ENCODE peak calls at places on chromosome 19, in four cellular contexts. H is K562, E is HCT116, R is HepG2. P is an unnamed sample. For H3K4me1, the result is how much of the 10 kb centered on the place peaks cover.

GRCh38 chr19:35975608-35976214 is 19.3 kb upstream of the SDHAF1 start:
- DNase-seq in H (peak), E (no peak), R (no peak), P (no peak)

GRCh38 chr19:15934332-15935078 is at the start of gene CYP4F11:
- DNase-seq in H (no peak), E (peak), R (peak), P (no peak)

GRCh38 chr19:47377801-47378200 is 28.7 kb downstream of the DHX34 start:
- DNase-seq in H (no peak), E (no peak), R (no peak), P (no peak)

GRCh38 chr19:42409477-42409876 is 17.7 kb downstream of the LIPE start:
- DNase-seq in H (no peak), E (no peak), R (no peak), P (no peak)

GRCh38 chr19:6126335-6126974 is 9.0 kb upstream of the ACSBG2 start:
- DNase-seq in H (peak), E (peak), R (peak), P (peak)

GRCh38 chr19:5680437-5681368 is at the start of the genes HSD11B1L and MICOS13:
- DNase-seq in H (peak), E (peak), R (peak), P (peak)

GRCh38 chr19:46076951-46077814 is 36.4 kb upstream of the IGFL4 start:
- DNase-seq in H (peak), E (peak), R (peak), P (no peak)

GRCh38 chr19:50536662-50537305 is 23.1 kb upstream of the ASPDH start:
- DNase-seq in H (no peak), E (no peak), R (no peak), P (no peak)

GRCh38 chr19:898663-899062 is 5.4 kb downstream of the RNU6-9 start:
- DNase-seq in H (peak), E (no peak), R (no peak), P (no peak)

GRCh38 chr19:47658431-47659383 is 49.8 kb downstream of the BICRA start:
- DNase-seq in H (no peak), E (no peak), R (no peak), P (no peak)

GRCh38 chr19:40465781-40466218 is 255 bp upstream of the BLVRB start:
- DNase-seq in H (peak), E (peak), R (peak), P (peak)

GRCh38 chr19:13579388-13580060 is 73.2 kb upstream of the CACNA1A start:
- DNase-seq in H (peak), E (no peak), R (no peak), P (no peak)

GRCh38 chr19:8224394-8225145 is 15.4 kb downstream of the CERS4 start:
- DNase-seq in H (no peak), E (no peak), R (no peak), P (no peak)

GRCh38 chr19:54407780-54408179 is 7.5 kb upstream of the TTYH1 start:
- DNase-seq in H (no peak), E (no peak), R (no peak), P (no peak)

GRCh38 chr19:55545913-55546495 is 661 bp upstream of the SBK3 start:
- DNase-seq in H (no peak), E (no peak), R (peak), P (no peak)

GRCh38 chr19:31555634-31556215 is 206.5 kb upstream of the TSHZ3 start:
- DNase-seq in H (no peak), E (no peak), R (no peak), P (no peak)

DNA sequence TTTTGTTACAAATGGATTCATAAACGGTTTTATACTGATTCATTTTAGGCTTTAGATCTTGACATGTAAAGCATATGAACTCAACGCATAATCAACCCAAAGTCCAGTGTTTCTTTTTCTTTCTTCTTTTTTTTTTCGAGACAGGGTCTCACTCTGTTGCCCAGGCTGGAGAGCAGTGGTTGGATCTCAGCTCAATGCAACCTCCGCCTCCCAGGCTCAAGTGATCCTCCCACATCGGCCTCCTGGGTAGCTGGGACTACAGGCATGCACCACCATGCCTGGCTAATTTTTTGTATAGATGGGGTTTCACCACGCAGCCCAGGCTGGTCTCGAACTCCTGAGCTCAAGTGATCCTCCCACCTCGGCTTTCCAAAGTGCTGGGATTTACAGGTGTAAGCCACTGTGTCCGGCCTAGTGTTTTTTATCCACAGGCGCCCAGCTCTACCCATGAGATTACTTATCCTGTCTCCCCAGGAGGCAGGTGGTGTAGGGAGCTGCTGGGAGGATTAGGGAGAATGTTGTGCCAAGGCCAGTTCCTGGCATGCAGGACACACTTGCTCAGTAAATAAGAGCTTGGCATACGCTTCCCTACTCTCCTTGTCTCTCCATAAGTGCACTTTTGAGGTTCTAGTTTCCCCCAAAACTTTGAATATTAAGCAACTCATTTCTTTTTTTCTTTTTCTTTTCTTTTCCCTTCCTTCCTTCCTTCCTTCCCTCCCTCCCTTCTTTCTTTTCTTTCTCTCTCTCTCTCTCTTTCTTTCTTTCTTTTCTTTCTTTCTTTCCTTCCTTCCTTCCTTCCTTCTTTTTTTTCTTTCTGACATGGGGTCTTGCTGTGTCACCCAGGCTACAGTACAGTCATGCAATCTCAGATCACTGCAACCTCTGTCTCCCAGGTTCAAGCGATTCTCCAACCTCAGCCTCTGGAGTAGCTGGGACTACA is 4.8 kb upstream of the CEBPA start:
- DNase-seq in H (no peak), E (no peak), R (no peak), P (no peak)
- TF ChIP-seq TCF7L2 in H (no peak), E (no peak), R (no peak), P (no peak)

GRCh38 chr19:30376826-30377425 is 4.7 kb downstream of the ZNF536 start:
- DNase-seq in H (no peak), E (no peak), R (no peak), P (no peak)

GRCh38 chr19:30376272-30376671 is 4.1 kb downstream of the ZNF536 start:
- DNase-seq in H (no peak), E (no peak), R (no peak), P (no peak)

GRCh38 chr19:30381366-30381765 is 9.2 kb downstream of the ZNF536 start:
- DNase-seq in H (no peak), E (no peak), R (no peak), P (no peak)

GRCh38 chr19:30378701-30379100 is 6.5 kb downstream of the ZNF536 start:
- DNase-seq in H (no peak), E (no peak), R (no peak), P (no peak)

GRCh38 chr19:30379841-30380610 is 7.8 kb downstream of the ZNF536 start:
- DNase-seq in H (no peak), E (no peak), R (no peak), P (no peak)
- H3K4me1 ChIP-seq in H (under half), E (under half), R (under half), P (under half)

DNA sequence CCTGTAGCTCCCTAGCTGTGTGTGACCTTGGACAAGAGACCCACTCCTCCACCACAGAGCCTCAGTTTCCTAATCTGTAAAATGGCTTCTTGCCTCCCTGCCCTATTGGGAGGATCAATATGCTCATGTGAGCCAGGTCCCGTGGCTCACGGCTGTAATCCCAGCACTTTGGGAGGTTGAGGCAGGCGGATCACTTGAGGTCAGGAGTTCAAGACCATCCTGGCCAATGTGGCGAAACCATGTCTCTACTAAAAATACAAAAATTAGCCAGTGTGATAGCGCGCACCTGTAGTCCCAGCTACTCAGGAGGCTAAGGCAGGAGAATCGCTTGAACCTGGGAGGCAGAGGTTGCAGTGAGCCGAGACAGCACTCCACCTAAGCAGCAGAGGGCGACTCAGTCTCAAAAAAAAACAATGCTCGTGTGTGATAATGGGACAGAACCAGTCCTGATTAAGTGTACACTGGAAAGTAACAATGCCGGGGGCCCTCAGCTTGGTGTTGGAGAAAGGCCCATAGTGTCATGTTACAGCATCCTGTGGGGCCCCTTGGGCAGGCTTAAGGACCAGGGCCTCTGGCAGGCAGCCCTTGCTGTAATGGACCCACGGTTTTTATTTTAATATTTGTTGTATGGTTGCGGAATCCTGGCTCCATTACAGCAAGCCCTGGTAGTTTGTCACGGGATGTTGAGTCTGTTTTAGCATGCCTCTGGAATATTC is 6.8 kb downstream of the RPS11 start:
- DNase-seq in H (no peak), E (peak), R (peak), P (no peak)
- H3K27ac ChIP-seq in H (no peak), E (no peak), R (no peak), P (no peak)

GRCh38 chr19:45023048-45023447 is 15.8 kb upstream of the CLASRP start:
- DNase-seq in H (no peak), E (no peak), R (no peak), P (no peak)

GRCh38 chr19:45020071-45020470 is 18.8 kb upstream of the CLASRP start:
- DNase-seq in H (no peak), E (no peak), R (peak), P (no peak)

GRCh38 chr19:45019187-45019586 is 17.9 kb downstream of the RELB start:
- DNase-seq in H (no peak), E (no peak), R (no peak), P (no peak)

GRCh38 chr19:45025264-45025663 is 13.6 kb upstream of the CLASRP start:
- DNase-seq in H (no peak), E (no peak), R (no peak), P (no peak)

DNA sequence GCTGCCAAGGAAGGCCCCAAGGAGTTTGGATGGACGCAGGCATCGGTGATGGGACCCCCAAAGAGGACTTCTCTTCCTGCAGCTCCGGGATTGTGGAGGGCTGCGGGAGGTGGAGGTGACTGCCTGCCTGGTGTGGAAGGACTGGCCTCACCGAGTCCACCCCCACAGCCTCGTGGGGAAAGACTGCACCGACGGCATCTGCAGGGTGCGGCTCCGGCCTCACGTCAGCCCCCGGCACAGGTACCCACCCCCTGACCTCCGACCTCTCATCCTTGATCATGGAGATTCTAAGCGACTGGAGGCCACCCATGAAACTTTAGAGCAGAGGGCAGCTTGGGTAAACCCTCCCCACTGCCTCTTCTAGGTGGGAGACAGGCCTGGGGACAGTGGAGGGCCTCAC is 16.9 kb upstream of the CLASRP start:
- DNase-seq in H (no peak), E (no peak), R (no peak), P (no peak)
- TF ChIP-seq TCF7L2 in H (no peak), E (no peak), R (no peak), P (no peak)

P was measured in Panc1.